ENCODE peak calls at places on chromosomes 7 and 10, in five cellular contexts. One of them, this sample, is unnamed.

GRCh38 chr10:127405221-127405620 is 143.9 kb upstream of the NPS start:
- DNase-seq in IMR-90: peak
- DNase-seq in CD8-positive, alpha-beta T cell: no peak
- DNase-seq in sigmoid colon: no peak
- DNase-seq in psoas muscle: no peak
- DNase-seq in this sample: peak

GRCh38 chr10:63464402-63465292 is 1.1 kb downstream of the JMJD1C start:
- DNase-seq in IMR-90: peak
- DNase-seq in sigmoid colon: no peak
- DNase-seq in CD8-positive, alpha-beta T cell: no peak
- DNase-seq in psoas muscle: no peak
- DNase-seq in this sample: no peak

GRCh38 chr7:104979167-104979841 is 34.7 kb upstream of the KMT2E start:
- DNase-seq in psoas muscle: peak
- DNase-seq in CD8-positive, alpha-beta T cell: no peak
- DNase-seq in IMR-90: peak
- DNase-seq in sigmoid colon: no peak
- DNase-seq in this sample: no peak

GRCh38 chr10:119734396-119735332 is 8.8 kb downstream of the INPP5F start:
- DNase-seq in psoas muscle: no peak
- DNase-seq in sigmoid colon: no peak
- DNase-seq in CD8-positive, alpha-beta T cell: no peak
- DNase-seq in IMR-90: peak
- DNase-seq in this sample: no peak

GRCh38 chr10:111515264-111515663 is 438.4 kb downstream of the ADRA2A start:
- DNase-seq in CD8-positive, alpha-beta T cell: no peak
- DNase-seq in sigmoid colon: no peak
- DNase-seq in psoas muscle: no peak
- DNase-seq in IMR-90: no peak
- DNase-seq in this sample: no peak

GRCh38 chr10:132303361-132304115 is 4.2 kb downstream of the STK32C start:
- DNase-seq in CD8-positive, alpha-beta T cell: no peak
- DNase-seq in IMR-90: no peak
- DNase-seq in sigmoid colon: peak
- DNase-seq in psoas muscle: no peak
- DNase-seq in this sample: no peak

GRCh38 chr7:2641406-2642393 is 9.9 kb downstream of the TTYH3 start:
- DNase-seq in sigmoid colon: peak
- DNase-seq in CD8-positive, alpha-beta T cell: no peak
- DNase-seq in IMR-90: peak
- DNase-seq in psoas muscle: peak
- DNase-seq in this sample: peak

GRCh38 chr7:135710417-135711138 is 17.4 kb downstream of the SLC13A4 start:
- DNase-seq in CD8-positive, alpha-beta T cell: no peak
- DNase-seq in sigmoid colon: no peak
- DNase-seq in psoas muscle: no peak
- DNase-seq in IMR-90: no peak
- DNase-seq in this sample: no peak

GRCh38 chr7:9250876-9251275 is 817.5 kb downstream of the NXPH1 start:
- DNase-seq in sigmoid colon: no peak
- DNase-seq in psoas muscle: no peak
- DNase-seq in IMR-90: no peak
- DNase-seq in CD8-positive, alpha-beta T cell: no peak
- DNase-seq in this sample: no peak

GRCh38 chr10:104309980-104310978 is 28.0 kb downstream of the ITPRIP start:
- DNase-seq in sigmoid colon: peak
- DNase-seq in IMR-90: peak
- DNase-seq in psoas muscle: peak
- DNase-seq in CD8-positive, alpha-beta T cell: no peak
- DNase-seq in this sample: no peak

GRCh38 chr7:4951903-4952636 is 6.9 kb downstream of the MMD2 start:
- DNase-seq in CD8-positive, alpha-beta T cell: no peak
- DNase-seq in IMR-90: peak
- DNase-seq in psoas muscle: no peak
- DNase-seq in sigmoid colon: no peak
- DNase-seq in this sample: no peak

GRCh38 chr7:150368884-150369739 is 490 bp downstream of the REPIN1 start:
- DNase-seq in sigmoid colon: peak
- DNase-seq in psoas muscle: peak
- DNase-seq in IMR-90: peak
- DNase-seq in CD8-positive, alpha-beta T cell: peak
- DNase-seq in this sample: no peak

GRCh38 chr7:144854839-144855424 is 19.1 kb upstream of the TPK1 start:
- DNase-seq in psoas muscle: no peak
- DNase-seq in sigmoid colon: no peak
- DNase-seq in CD8-positive, alpha-beta T cell: no peak
- DNase-seq in IMR-90: no peak
- DNase-seq in this sample: no peak

GRCh38 chr7:66239467-66239856 is 34.3 kb downstream of the TPST1 start:
- DNase-seq in sigmoid colon: no peak
- DNase-seq in CD8-positive, alpha-beta T cell: no peak
- DNase-seq in IMR-90: peak
- DNase-seq in psoas muscle: no peak
- DNase-seq in this sample: no peak

GRCh38 chr10:49089789-49090595 is 25.3 kb downstream of the VSTM4 start:
- DNase-seq in IMR-90: peak
- DNase-seq in CD8-positive, alpha-beta T cell: no peak
- DNase-seq in sigmoid colon: no peak
- DNase-seq in psoas muscle: no peak
- DNase-seq in this sample: no peak

GRCh38 chr7:140334341-140335057 is 63.8 kb downstream of the SLC37A3 start:
- DNase-seq in psoas muscle: no peak
- DNase-seq in sigmoid colon: no peak
- DNase-seq in IMR-90: no peak
- DNase-seq in CD8-positive, alpha-beta T cell: no peak
- DNase-seq in this sample: no peak

GRCh38 chr7:13963925-13964324 is 25.5 kb downstream of the ETV1 start:
- DNase-seq in psoas muscle: no peak
- DNase-seq in CD8-positive, alpha-beta T cell: no peak
- DNase-seq in IMR-90: no peak
- DNase-seq in sigmoid colon: no peak
- DNase-seq in this sample: no peak

GRCh38 chr10:87524296-87524695 is 19.6 kb downstream of the MINPP1 start:
- DNase-seq in IMR-90: no peak
- DNase-seq in psoas muscle: no peak
- DNase-seq in CD8-positive, alpha-beta T cell: no peak
- DNase-seq in sigmoid colon: no peak
- DNase-seq in this sample: no peak

GRCh38 chr7:23473848-23474097 is 3.5 kb upstream of the IGF2BP3 start:
- DNase-seq in CD8-positive, alpha-beta T cell: no peak
- DNase-seq in psoas muscle: no peak
- DNase-seq in sigmoid colon: no peak
- DNase-seq in IMR-90: no peak
- DNase-seq in this sample: no peak

GRCh38 chr7:135650831-135651573 is 11.3 kb upstream of the STMP1 start:
- DNase-seq in CD8-positive, alpha-beta T cell: no peak
- DNase-seq in psoas muscle: no peak
- DNase-seq in IMR-90: peak
- DNase-seq in sigmoid colon: no peak
- DNase-seq in this sample: no peak

GRCh38 chr7:37420931-37421330 is 27.7 kb downstream of the ELMO1 start:
- DNase-seq in CD8-positive, alpha-beta T cell: no peak
- DNase-seq in psoas muscle: no peak
- DNase-seq in IMR-90: no peak
- DNase-seq in sigmoid colon: no peak
- DNase-seq in this sample: no peak

GRCh38 chr7:105838273-105839141 is 37.9 kb downstream of the ATXN7L1 start:
- DNase-seq in CD8-positive, alpha-beta T cell: no peak
- DNase-seq in psoas muscle: no peak
- DNase-seq in sigmoid colon: no peak
- DNase-seq in IMR-90: peak
- DNase-seq in this sample: peak

GRCh38 chr10:79379512-79380124 is 32.3 kb downstream of the PPIF start:
- DNase-seq in psoas muscle: peak
- DNase-seq in sigmoid colon: peak
- DNase-seq in CD8-positive, alpha-beta T cell: no peak
- DNase-seq in IMR-90: no peak
- DNase-seq in this sample: no peak

GRCh38 chr10:1573981-1574380 is 163.3 kb downstream of the ADARB2 start:
- DNase-seq in sigmoid colon: peak
- DNase-seq in IMR-90: no peak
- DNase-seq in psoas muscle: no peak
- DNase-seq in CD8-positive, alpha-beta T cell: no peak
- DNase-seq in this sample: no peak

GRCh38 chr7:87628780-87629569 is 777 bp downstream of the RUNDC3B start:
- DNase-seq in IMR-90: no peak
- DNase-seq in psoas muscle: peak
- DNase-seq in sigmoid colon: peak
- DNase-seq in CD8-positive, alpha-beta T cell: peak
- DNase-seq in this sample: no peak

GRCh38 chr10:98659951-98660350 is 213.2 kb upstream of the HPS1 start:
- DNase-seq in sigmoid colon: no peak
- DNase-seq in psoas muscle: no peak
- DNase-seq in CD8-positive, alpha-beta T cell: no peak
- DNase-seq in IMR-90: no peak
- DNase-seq in this sample: no peak

GRCh38 chr7:82726038-82726800 is 282.6 kb upstream of the CACNA2D1 start:
- DNase-seq in CD8-positive, alpha-beta T cell: no peak
- DNase-seq in sigmoid colon: no peak
- DNase-seq in psoas muscle: no peak
- DNase-seq in IMR-90: no peak
- DNase-seq in this sample: no peak

GRCh38 chr10:101235766-101236165 is 6.5 kb upstream of the LBX1 start:
- DNase-seq in psoas muscle: peak
- DNase-seq in sigmoid colon: no peak
- DNase-seq in IMR-90: no peak
- DNase-seq in CD8-positive, alpha-beta T cell: no peak
- DNase-seq in this sample: no peak

GRCh38 chr7:134636008-134636449 is 10.6 kb upstream of the BPGM start:
- DNase-seq in psoas muscle: no peak
- DNase-seq in IMR-90: no peak
- DNase-seq in sigmoid colon: no peak
- DNase-seq in CD8-positive, alpha-beta T cell: no peak
- DNase-seq in this sample: no peak

GRCh38 chr7:134630890-134631289 is 15.8 kb upstream of the BPGM start:
- DNase-seq in sigmoid colon: no peak
- DNase-seq in IMR-90: peak
- DNase-seq in CD8-positive, alpha-beta T cell: no peak
- DNase-seq in psoas muscle: no peak
- DNase-seq in this sample: no peak

GRCh38 chr7:134632052-134632451 is 14.6 kb upstream of the BPGM start:
- DNase-seq in CD8-positive, alpha-beta T cell: no peak
- DNase-seq in sigmoid colon: no peak
- DNase-seq in IMR-90: no peak
- DNase-seq in psoas muscle: no peak
- DNase-seq in this sample: no peak

GRCh38 chr7:134630237-134630636 is 16.4 kb upstream of the BPGM start:
- DNase-seq in sigmoid colon: no peak
- DNase-seq in IMR-90: no peak
- DNase-seq in CD8-positive, alpha-beta T cell: no peak
- DNase-seq in psoas muscle: no peak
- DNase-seq in this sample: no peak

GRCh38 chr7:134632937-134633540 is 13.6 kb upstream of the BPGM start:
- DNase-seq in CD8-positive, alpha-beta T cell: no peak
- DNase-seq in psoas muscle: no peak
- DNase-seq in sigmoid colon: no peak
- DNase-seq in IMR-90: peak
- DNase-seq in this sample: no peak
- TF ChIP-seq CTCF in CD8-positive, alpha-beta T cell: peak
- TF ChIP-seq CTCF in psoas muscle: peak
- TF ChIP-seq CTCF in sigmoid colon: peak
- TF ChIP-seq CTCF in IMR-90: peak
- TF ChIP-seq CTCF in this sample: peak

GRCh38 chr10:90920986-90921643 is at the start of gene ANKRD1:
- DNase-seq in sigmoid colon: no peak
- DNase-seq in IMR-90: peak
- DNase-seq in psoas muscle: no peak
- DNase-seq in CD8-positive, alpha-beta T cell: no peak
- DNase-seq in this sample: peak
- H3K27ac ChIP-seq in sigmoid colon: no peak
- H3K27ac ChIP-seq in IMR-90: peak
- H3K27ac ChIP-seq in psoas muscle: peak
- H3K27ac ChIP-seq in CD8-positive, alpha-beta T cell: no peak
- H3K27ac ChIP-seq in this sample: no peak

GRCh38 chr7:72493850-72494661 is 81.9 kb upstream of the CALN1 start:
- DNase-seq in IMR-90: peak
- DNase-seq in psoas muscle: no peak
- DNase-seq in sigmoid colon: no peak
- DNase-seq in CD8-positive, alpha-beta T cell: peak
- DNase-seq in this sample: no peak
- TF ChIP-seq CTCF in IMR-90: peak
- TF ChIP-seq CTCF in psoas muscle: peak
- TF ChIP-seq CTCF in sigmoid colon: peak
- TF ChIP-seq CTCF in CD8-positive, alpha-beta T cell: peak
- TF ChIP-seq CTCF in this sample: peak

DNA sequence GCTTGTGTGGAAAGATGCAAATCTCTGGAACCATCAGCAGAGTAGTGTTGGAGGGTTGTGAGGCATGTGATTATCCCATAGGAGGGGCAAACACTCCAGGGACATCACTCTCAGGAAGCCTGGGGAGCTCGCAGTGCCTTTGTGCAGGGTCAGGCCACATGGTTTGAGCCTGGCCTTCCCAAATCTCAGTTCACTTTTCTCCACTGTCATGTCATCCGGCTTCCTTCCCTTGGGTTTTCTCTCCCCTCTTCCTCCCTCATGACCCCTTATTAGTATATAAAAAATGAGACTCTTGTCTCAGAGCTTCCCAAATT is 20.4 kb downstream of the TSPAN14 start:
- DNase-seq in CD8-positive, alpha-beta T cell: no peak
- DNase-seq in IMR-90: no peak
- DNase-seq in psoas muscle: no peak
- DNase-seq in sigmoid colon: no peak
- DNase-seq in this sample: no peak
- H3K27ac ChIP-seq in CD8-positive, alpha-beta T cell: no peak
- H3K27ac ChIP-seq in IMR-90: no peak
- H3K27ac ChIP-seq in psoas muscle: peak
- H3K27ac ChIP-seq in sigmoid colon: no peak
- H3K27ac ChIP-seq in this sample: peak

GRCh38 chr7:130037703-130038102 is 13.5 kb downstream of the ZC3HC1 start:
- DNase-seq in IMR-90: peak
- DNase-seq in psoas muscle: no peak
- DNase-seq in CD8-positive, alpha-beta T cell: no peak
- DNase-seq in sigmoid colon: no peak
- DNase-seq in this sample: no peak
- TF ChIP-seq CTCF in IMR-90: peak
- TF ChIP-seq CTCF in psoas muscle: peak
- TF ChIP-seq CTCF in CD8-positive, alpha-beta T cell: no peak
- TF ChIP-seq CTCF in sigmoid colon: no peak
- TF ChIP-seq CTCF in this sample: peak

DNA sequence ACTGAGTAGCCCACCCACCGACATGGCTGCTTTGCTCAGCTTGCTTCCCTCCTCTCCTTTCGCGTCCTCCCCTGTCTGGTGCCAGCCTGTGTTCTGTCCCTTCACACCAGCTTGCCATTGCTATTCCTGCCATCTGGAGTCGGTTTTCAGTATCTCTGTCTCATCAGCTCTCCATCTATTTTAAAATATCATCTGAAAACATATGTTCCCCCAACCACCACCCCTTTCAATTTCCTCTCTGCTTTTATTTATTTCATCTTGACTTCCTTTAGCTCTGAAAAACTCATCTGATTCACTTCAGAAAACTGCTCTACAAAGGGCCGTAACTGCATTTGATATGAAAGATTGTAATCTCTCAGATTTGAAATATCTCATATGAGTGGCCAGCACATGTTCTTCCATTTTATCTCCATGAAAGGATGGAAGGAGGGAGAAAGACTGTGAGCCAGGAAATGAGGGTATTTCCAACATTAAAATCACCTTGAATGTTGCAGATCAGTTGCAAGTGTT is 202.2 kb upstream of the NEBL start:
- DNase-seq in IMR-90: no peak
- DNase-seq in psoas muscle: no peak
- DNase-seq in CD8-positive, alpha-beta T cell: no peak
- DNase-seq in sigmoid colon: no peak
- DNase-seq in this sample: no peak
- H3K27ac ChIP-seq in IMR-90: no peak
- H3K27ac ChIP-seq in psoas muscle: no peak
- H3K27ac ChIP-seq in CD8-positive, alpha-beta T cell: no peak
- H3K27ac ChIP-seq in sigmoid colon: no peak
- H3K27ac ChIP-seq in this sample: no peak

GRCh38 chr7:143389316-143390097 is 8.4 kb downstream of the ZYX start:
- DNase-seq in CD8-positive, alpha-beta T cell: no peak
- DNase-seq in IMR-90: no peak
- DNase-seq in psoas muscle: no peak
- DNase-seq in sigmoid colon: peak
- DNase-seq in this sample: no peak
- TF ChIP-seq CTCF in CD8-positive, alpha-beta T cell: no peak
- TF ChIP-seq CTCF in IMR-90: peak
- TF ChIP-seq CTCF in psoas muscle: no peak
- TF ChIP-seq CTCF in sigmoid colon: no peak
- TF ChIP-seq CTCF in this sample: peak